ENCODE peak calls at places on chromosomes 13 and 19, in ten cellular contexts. U is central memory CD4-positive, alpha-beta T cell; W is activated B cell treated with CpG ODN at 0.5 μM for 24 hours; R is CD4-positive, CD25-positive, alpha-beta regulatory T cell; S is stimulated activated CD4-positive, alpha-beta T cell treated with anti-CD3 and anti-CD28 coated beads, Interleukin-2, amount 100 ng/mL, for 24 hours; P is breast epithelium; C is NCI-H1092; O is cardiac fibroblast; J is EH; A is astrocyte of the spinal cord. T is an unnamed sample.

GRCh38 chr13:101144808-101145419 is 271.4 kb downstream of the NALCN start:
- DNase-seq in J (peak; percentile 66), P (no peak), S (no peak), C (peak; percentile 58), A (peak; percentile 74), O (peak; percentile 79), U (peak; percentile 32), W (no peak), R (peak; percentile 32), T (peak; percentile 72)

GRCh38 chr19:4829001-4829712 is 2.4 kb downstream of the TICAM1 start:
- DNase-seq in P (no peak), R (no peak), W (peak; percentile 51), U (no peak), A (no peak), O (no peak), S (no peak), J (no peak), C (no peak), T (no peak)

GRCh38 chr13:101512650-101513049 is 60.2 kb downstream of the ITGBL1 start:
- DNase-seq in W (no peak), S (no peak), C (no peak), R (no peak), A (peak; percentile 86), O (peak; percentile 61), P (no peak), J (peak; percentile 59), U (no peak), T (peak; percentile 44)

GRCh38 chr13:43872181-43872580 is 7.4 kb downstream of the CCDC122 start:
- DNase-seq in R (no peak), C (no peak), P (no peak), U (no peak), J (peak; percentile 26), S (no peak), W (no peak), O (no peak), A (no peak), T (no peak)

GRCh38 chr13:46182491-46182877 is 507 bp upstream of the LCP1 start:
- DNase-seq in A (no peak), S (no peak), O (no peak), W (no peak), J (no peak), U (no peak), C (no peak), P (no peak), R (no peak), T (no peak)

GRCh38 chr13:50085063-50085462 is 69.8 kb downstream of the KCNRG start:
- DNase-seq in U (peak; percentile 18), J (peak; percentile 58), A (peak; percentile 70), C (no peak), O (peak; percentile 74), W (no peak), P (no peak), S (no peak), R (peak; percentile 27), T (peak; percentile 59)

GRCh38 chr19:5793188-5793587 is 2.2 kb upstream of the DUS3L start:
- DNase-seq in O (no peak), S (no peak), P (no peak), R (no peak), A (no peak), W (no peak), J (no peak), U (no peak), C (no peak), T (no peak)

GRCh38 chr13:114064516-114065140 is 67.8 kb downstream of the RASA3 start:
- DNase-seq in O (peak; percentile 55), W (no peak), S (no peak), U (no peak), R (no peak), P (no peak), J (peak; percentile 67), A (peak; percentile 51), C (no peak), T (peak; percentile 43)

GRCh38 chr19:1425102-1425842 is 12.9 kb upstream of the RPS15 start:
- DNase-seq in P (no peak), U (no peak), W (no peak), S (no peak), O (no peak), R (no peak), C (no peak), A (peak; percentile 33), J (no peak), T (no peak)

GRCh38 chr13:39448831-39449230 is 154.2 kb downstream of the LHFPL6 start:
- DNase-seq in U (no peak), S (no peak), R (no peak), W (no peak), J (no peak), P (no peak), O (no peak), C (no peak), A (no peak), T (no peak)

GRCh38 chr19:2625434-2625833 is 77.1 kb downstream of the GNG7 start:
- DNase-seq in O (no peak), C (no peak), S (no peak), P (no peak), U (no peak), J (no peak), W (no peak), R (no peak), A (no peak), T (no peak)

GRCh38 chr19:48735031-48735615 is 5.3 kb downstream of the RASIP1 start:
- DNase-seq in P (no peak), R (no peak), J (peak; percentile 39), U (no peak), O (no peak), A (peak; percentile 29), S (no peak), C (no peak), W (no peak), T (no peak)

GRCh38 chr13:22427041-22427440 is 753.7 kb upstream of the SGCG start:
- DNase-seq in S (no peak), O (no peak), U (no peak), W (no peak), J (no peak), P (no peak), C (no peak), R (no peak), A (no peak), T (no peak)

GRCh38 chr19:38685666-38686529 is 38.4 kb downstream of the ACTN4 start:
- DNase-seq in S (no peak), R (peak; percentile 33), A (peak; percentile 76), C (no peak), O (peak; percentile 78), P (no peak), U (peak; percentile 18), W (no peak), J (peak; percentile 63), T (peak; percentile 67)

T was measured in fibroblast of mammary gland.